ENCODE peak calls at places on chromosomes 16 and 17, in four cellular contexts. D is PC-3; R is Peyer's patch; W is CD4-positive, alpha-beta memory T cell. C is an unnamed sample.
A peak's percentile ranks its signal among the peaks of the same experiment; 100 is the strongest.

GRCh38 chr16:82011199-82011641 is at the start of gene SDR42E1:
- DNase-seq in D (no peak), R (peak; percentile 82), W (peak; percentile 59), C (peak; percentile 80)

GRCh38 chr16:87145181-87146176 is 171.7 kb downstream of the C16orf95 start:
- DNase-seq in D (peak; percentile 93), R (no peak), W (no peak), C (no peak)

GRCh38 chr17:34413443-34414076 is 50.5 kb upstream of the CCL1 start:
- DNase-seq in D (no peak), R (no peak), W (no peak), C (no peak)

GRCh38 chr17:37488009-37488604 is 1.6 kb upstream of the DUSP14 start:
- DNase-seq in D (peak; percentile 91), R (no peak), W (no peak), C (no peak)

GRCh38 chr16:76931186-76931585 is 259.8 kb upstream of the MON1B start:
- DNase-seq in D (no peak), R (no peak), W (no peak), C (no peak)

GRCh38 chr17:80510772-80511171 is 33.9 kb upstream of the RPTOR start:
- DNase-seq in D (no peak), R (no peak), W (no peak), C (no peak)

GRCh38 chr17:73646409-73647305 is 2.4 kb upstream of the SDK2 start:
- DNase-seq in D (no peak), R (no peak), W (no peak), C (peak; percentile 13)

GRCh38 chr16:20899503-20900298 is 457 bp downstream of the DCUN1D3 start:
- DNase-seq in D (no peak), R (no peak), W (no peak), C (no peak)

GRCh38 chr16:22670551-22670970 is 143.4 kb upstream of the HS3ST2 start:
- DNase-seq in D (peak; percentile 14), R (no peak), W (no peak), C (no peak)

GRCh38 chr17:57089391-57089790 is 4.3 kb downstream of the AKAP1 start:
- DNase-seq in D (no peak), R (no peak), W (no peak), C (no peak)

GRCh38 chr16:391885-392335 is 5.1 kb upstream of the NME4 start:
- DNase-seq in D (peak; percentile 63), R (no peak), W (peak; percentile 61), C (peak; percentile 60)

GRCh38 chr17:6704472-6705052 is 8.6 kb downstream of the SLC13A5 start:
- DNase-seq in D (no peak), R (no peak), W (no peak), C (no peak)

GRCh38 chr16:183005-183404 is 2.7 kb downstream of the HBQ1 start:
- DNase-seq in D (no peak), R (no peak), W (no peak), C (no peak)

GRCh38 chr16:15775663-15776304 is 81.0 kb downstream of the MYH11 start:
- DNase-seq in D (peak; percentile 16), R (no peak), W (no peak), C (no peak)

GRCh38 chr16:2745961-2746360 is 6.5 kb upstream of the SRRM2 start:
- DNase-seq in D (no peak), R (no peak), W (no peak), C (no peak)

GRCh38 chr16:3026609-3027487 is 3.0 kb downstream of the THOC6 start:
- DNase-seq in D (no peak), R (peak; percentile 43), W (no peak), C (no peak)

GRCh38 chr17:12078791-12079190 is 58.1 kb downstream of the MAP2K4 start:
- DNase-seq in D (peak; percentile 28), R (no peak), W (no peak), C (no peak)

GRCh38 chr16:9837481-9837880 is 344.7 kb downstream of the GRIN2A start:
- DNase-seq in D (no peak), R (no peak), W (no peak), C (no peak)

GRCh38 chr16:21162661-21163151 is 4.2 kb downstream of the LDAF1 start:
- DNase-seq in D (no peak), R (no peak), W (no peak), C (peak; percentile 47)

GRCh38 chr17:37476431-37477130 is 13.1 kb upstream of the DUSP14 start:
- DNase-seq in D (peak; percentile 90), R (no peak), W (no peak), C (no peak)

GRCh38 chr16:8376430-8376829 is 213.9 kb downstream of the TMEM114 start:
- DNase-seq in D (no peak), R (no peak), W (no peak), C (no peak)

GRCh38 chr17:16945513-16946201 is 26.3 kb downstream of the TNFRSF13B start:
- DNase-seq in D (no peak), R (no peak), W (no peak), C (peak; percentile 20)

GRCh38 chr16:1710811-1711507 is 5.0 kb downstream of the MAPK8IP3 start:
- DNase-seq in D (no peak), R (no peak), W (no peak), C (no peak)

GRCh38 chr17:57459286-57459915 is 203.1 kb downstream of the MSI2 start:
- DNase-seq in D (peak; percentile 80), R (no peak), W (no peak), C (no peak)

GRCh38 chr16:59865071-59865671 is 1131.1 kb upstream of the GOT2 start:
- DNase-seq in D (no peak), R (no peak), W (no peak), C (no peak)

GRCh38 chr17:55067697-55068439 is 99.3 kb downstream of the STXBP4 start:
- DNase-seq in D (peak; percentile 48), R (no peak), W (no peak), C (no peak)
- H3K27ac ChIP-seq in D (no peak overlapping the region), R (no peak overlapping the region), W (no peak overlapping the region), C (no peak overlapping the region)

DNA sequence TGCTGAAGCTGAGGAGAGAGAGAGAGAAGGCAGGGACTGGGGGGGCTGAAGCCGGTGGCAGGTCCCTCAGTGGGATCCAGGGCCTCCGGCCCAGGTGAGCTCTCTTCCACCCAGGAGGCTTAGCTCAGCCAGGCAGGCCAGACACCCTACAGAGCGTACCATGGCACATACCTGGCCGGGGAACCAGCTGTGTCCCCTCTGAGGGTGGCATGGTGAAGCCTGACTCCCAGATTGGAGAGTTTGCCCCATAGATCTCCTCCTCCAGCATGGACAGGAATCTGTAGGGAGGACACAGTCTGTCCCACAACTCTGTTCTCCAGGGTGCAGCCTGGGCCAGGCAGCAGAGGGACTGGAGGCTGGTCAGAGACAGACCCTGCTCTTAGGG is 3.0 kb downstream of the KAT2A start:
- DNase-seq in D (no peak), R (no peak), W (no peak), C (no peak)
- H3K27ac ChIP-seq in D (no peak overlapping the region), R (no peak overlapping the region), W (no peak overlapping the region), C (no peak overlapping the region)

GRCh38 chr16:27154573-27155521 is 48.5 kb upstream of the KDM8 start:
- DNase-seq in D (peak; percentile 41), R (peak; percentile 77), W (peak; percentile 49), C (peak; percentile 57)
- H3K27ac ChIP-seq in D (no peak overlapping the region), R (peak overlapping the region; percentile 80), W (no peak overlapping the region), C (no peak overlapping the region)

DNA sequence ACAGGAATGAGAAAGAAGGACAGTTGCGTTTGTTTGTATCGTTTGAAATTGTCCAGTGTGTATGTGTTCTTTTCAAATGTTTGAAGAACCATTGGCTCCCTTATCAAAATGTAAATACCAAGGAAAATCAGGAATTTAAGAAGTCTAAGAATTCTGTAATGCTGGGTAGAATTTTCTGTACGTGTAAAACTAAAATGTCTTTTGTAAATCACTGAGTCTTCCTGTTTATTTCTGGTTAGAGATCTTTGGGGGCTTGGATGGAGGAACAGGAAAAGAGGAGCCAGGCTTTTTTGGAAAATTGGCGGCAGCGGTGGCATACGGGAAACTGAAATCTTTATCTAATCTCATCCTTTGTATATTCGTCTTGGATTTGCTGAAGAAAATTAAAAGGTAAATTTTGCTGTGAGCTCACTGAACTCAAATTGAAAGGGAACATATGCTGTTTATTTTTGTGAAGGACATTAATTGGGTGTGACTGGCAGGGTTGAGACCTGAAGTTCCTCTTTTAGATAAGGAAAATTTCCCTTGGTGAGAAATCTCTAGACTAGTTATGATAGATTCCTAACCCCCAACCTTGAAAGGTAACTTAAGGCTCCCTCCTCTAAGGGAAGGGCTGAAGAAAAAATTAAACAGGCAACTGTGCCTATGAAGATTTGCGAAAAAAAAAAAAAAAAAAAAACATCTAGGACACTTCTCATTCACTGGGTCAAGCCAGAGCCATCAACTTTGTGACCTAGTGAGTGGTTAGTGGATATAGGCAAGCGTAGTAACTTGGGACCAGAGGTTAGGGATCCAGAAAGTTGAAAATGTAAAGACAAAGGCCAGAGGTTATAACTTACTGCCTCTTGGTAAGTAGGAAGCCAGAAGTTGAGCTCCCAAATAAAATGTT is 10.8 kb downstream of the TAT start:
- DNase-seq in D (no peak), R (no peak), W (no peak), C (no peak)
- H3K27ac ChIP-seq in D (no peak overlapping the region), R (peak overlapping the region; percentile 88), W (peak overlapping the region; percentile 69), C (peak overlapping the region; percentile 77)

DNA sequence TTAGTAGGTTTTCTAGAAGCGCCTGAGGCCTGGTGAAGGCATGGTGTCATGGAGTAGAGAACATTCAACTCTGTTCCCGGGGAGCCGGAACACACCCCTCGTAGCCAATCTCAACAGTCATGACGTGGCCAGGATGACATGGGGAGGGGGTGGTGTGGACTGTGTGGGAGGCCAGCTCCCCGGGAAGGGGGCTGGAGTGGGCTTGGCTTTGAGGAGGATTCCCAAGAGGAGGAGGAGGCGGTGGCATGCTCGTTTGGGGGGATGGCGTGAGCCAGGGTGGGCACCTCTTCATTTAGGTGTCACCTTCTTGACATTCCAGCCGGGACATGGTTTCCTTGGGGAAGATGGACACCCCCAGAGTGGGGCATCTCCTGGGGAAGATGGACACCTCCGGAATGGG is 257.5 kb downstream of the SEC14L1 start:
- DNase-seq in D (no peak), R (no peak), W (no peak), C (no peak)
- H3K27ac ChIP-seq in D (no peak overlapping the region), R (no peak overlapping the region), W (peak overlapping the region; percentile 54), C (no peak overlapping the region)

DNA sequence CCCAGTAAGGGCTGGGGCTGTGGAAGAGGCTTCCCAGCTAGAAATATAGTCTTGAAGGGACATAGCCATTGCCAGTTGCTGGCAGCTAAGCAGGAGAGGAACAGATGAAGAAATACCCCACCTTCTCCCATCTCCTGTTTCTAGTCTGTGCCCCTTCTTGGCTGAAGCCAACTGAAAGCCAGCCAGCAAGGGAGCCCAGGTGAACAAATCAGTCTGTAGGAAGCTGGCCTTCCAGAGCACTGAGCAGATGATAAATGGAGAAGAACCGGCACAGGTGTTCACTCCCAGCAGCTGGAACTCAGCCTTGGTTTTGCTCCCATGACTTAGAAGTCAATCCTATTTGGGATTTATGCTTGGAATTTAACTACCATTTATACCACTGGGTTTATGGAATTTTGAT is 69.2 kb upstream of the DHX40 start:
- DNase-seq in D (no peak), R (no peak), W (no peak), C (no peak)
- H3K27ac ChIP-seq in D (no peak overlapping the region), R (no peak overlapping the region), W (no peak overlapping the region), C (no peak overlapping the region)

C was measured in stomach.